ENCODE peak calls at places on chromosome 15, in six cellular contexts. L is tibial artery, S is sigmoid colon, J is right atrium auricular region, U is psoas muscle, T is esophagus squamous epithelium. O is an unnamed sample.

GRCh38 chr15:59746777-59747176 is 57.7 kb upstream of the BNIP2 start:
- DNase-seq in L (no peak), S (no peak), J (no peak), U (no peak), T (no peak), O (peak; percentile 55)

GRCh38 chr15:59885832-59886231 is 118.3 kb upstream of the FOXB1 start:
- DNase-seq in L (no peak), S (no peak), J (no peak), U (no peak), T (no peak), O (no peak)

GRCh38 chr15:93716615-93717221 is 514.6 kb upstream of the MCTP2 start:
- DNase-seq in L (no peak), S (no peak), J (no peak), U (no peak), T (no peak), O (no peak)

GRCh38 chr15:31295660-31296059 is 31.0 kb upstream of the KLF13 start:
- DNase-seq in L (no peak), S (peak; percentile 52), J (peak; percentile 47), U (no peak), T (no peak), O (peak; percentile 42)

GRCh38 chr15:27473846-27474245 is 502.9 kb downstream of the GABRG3 start:
- DNase-seq in L (no peak), S (no peak), J (no peak), U (no peak), T (no peak), O (no peak)

GRCh38 chr15:70576276-70576675 is 187.1 kb downstream of the UACA start:
- DNase-seq in L (no peak), S (no peak), J (no peak), U (no peak), T (no peak), O (no peak)

GRCh38 chr15:33852094-33852493 is 116.2 kb upstream of the CHRM5 start:
- DNase-seq in L (no peak), S (no peak), J (no peak), U (no peak), T (no peak), O (no peak)

GRCh38 chr15:72782993-72783562 is 480 bp downstream of the ADPGK start:
- DNase-seq in L (peak; percentile 38), S (peak; percentile 76), J (peak; percentile 60), U (no peak), T (no peak), O (no peak)

GRCh38 chr15:73002509-73002908 is 49.8 kb upstream of the NEO1 start:
- DNase-seq in L (no peak), S (no peak), J (no peak), U (no peak), T (no peak), O (peak; percentile 47)

GRCh38 chr15:101296418-101297405 is 1.7 kb upstream of the SNRPA1 start:
- DNase-seq in L (no peak), S (no peak), J (no peak), U (no peak), T (no peak), O (no peak)

GRCh38 chr15:63686352-63686751 is 89.2 kb downstream of the FBXL22 start:
- DNase-seq in L (no peak), S (no peak), J (no peak), U (no peak), T (no peak), O (no peak)

GRCh38 chr15:93066834-93067648 is 22.0 kb downstream of the RGMA start:
- DNase-seq in L (peak; percentile 60), S (no peak), J (no peak), U (no peak), T (no peak), O (no peak)

GRCh38 chr15:74829500-74829899 is 3.1 kb downstream of the CPLX3 start:
- DNase-seq in L (no peak), S (no peak), J (no peak), U (no peak), T (no peak), O (no peak)

GRCh38 chr15:71577071-71577470 is 233.3 kb upstream of the NR2E3 start:
- DNase-seq in L (no peak), S (no peak), J (no peak), U (no peak), T (no peak), O (no peak)

GRCh38 chr15:96947830-96948229 is 617.3 kb downstream of the NR2F2 start:
- DNase-seq in L (no peak), S (no peak), J (no peak), U (no peak), T (no peak), O (no peak)

GRCh38 chr15:22227961-22228762 is 147.8 kb downstream of the OR4M2 start:
- DNase-seq in L (no peak), S (no peak), J (no peak), U (no peak), T (no peak), O (no peak)

GRCh38 chr15:37362414-37362813 is 262.1 kb upstream of the MEIS2 start:
- DNase-seq in L (no peak), S (no peak), J (no peak), U (no peak), T (no peak), O (no peak)

GRCh38 chr15:94126999-94127398 is 104.4 kb upstream of the MCTP2 start:
- DNase-seq in L (no peak), S (no peak), J (no peak), U (no peak), T (no peak), O (no peak)

GRCh38 chr15:50854594-50855490 is 53.6 kb upstream of the AP4E1 start:
- DNase-seq in L (no peak), S (no peak), J (no peak), U (no peak), T (no peak), O (no peak)

GRCh38 chr15:93719941-93720351 is 511.4 kb upstream of the MCTP2 start:
- DNase-seq in L (no peak), S (no peak), J (no peak), U (no peak), T (no peak), O (no peak)

GRCh38 chr15:52678036-52678467 is 1.1 kb downstream of the ATOSA start:
- DNase-seq in L (peak; percentile 80), S (peak; percentile 84), J (peak; percentile 75), U (peak; percentile 80), T (no peak), O (peak; percentile 93)

DNA sequence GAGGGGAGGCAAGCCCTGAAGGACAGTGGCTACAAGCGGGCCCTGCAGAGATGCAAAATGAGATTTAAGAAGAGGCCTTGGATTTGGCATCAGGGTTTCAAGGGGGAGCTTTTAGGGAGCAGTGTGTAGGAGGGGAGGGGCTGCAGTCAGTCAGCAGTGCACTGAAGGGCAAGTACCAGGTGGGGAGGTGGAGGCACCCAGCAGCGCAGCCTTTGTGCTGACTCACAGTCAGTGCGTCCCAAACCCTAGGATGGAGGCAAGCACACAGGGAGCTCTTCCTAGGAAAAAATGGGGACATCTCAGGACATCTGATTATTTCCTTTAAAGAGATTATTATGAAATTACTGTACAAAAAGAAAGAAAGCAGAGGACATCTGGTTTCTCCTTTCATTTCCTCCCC is 80.0 kb downstream of the AAGAB start:
- DNase-seq in L (peak; percentile 11), S (no peak), J (no peak), U (no peak), T (no peak), O (no peak)
- H3K27ac ChIP-seq in L (no peak overlapping the region), S (no peak overlapping the region), J (no peak overlapping the region), U (peak overlapping the region; percentile 90), T (peak overlapping the region; percentile 83), O (peak overlapping the region; percentile 68)

GRCh38 chr15:20351448-20351961 is 190.1 kb downstream of the GOLGA6L6 start:
- DNase-seq in L (no peak), S (peak; percentile 67), J (no peak), U (peak; percentile 58), T (no peak), O (no peak)
- H3K9me3 ChIP-seq in L (no peaks in the 10 kb centered on the region), S (peaks cover 25% of the 10 kb centered on the region), J (peaks cover 6% of the 10 kb centered on the region), U (no peaks in the 10 kb centered on the region), T (peaks cover 19% of the 10 kb centered on the region), O (no peaks in the 10 kb centered on the region)

GRCh38 chr15:49229922-49230321 is 59.9 kb downstream of the GALK2 start:
- DNase-seq in L (no peak), S (no peak), J (no peak), U (no peak), T (no peak), O (no peak)

GRCh38 chr15:49227602-49228001 is 57.6 kb downstream of the GALK2 start:
- DNase-seq in L (no peak), S (no peak), J (no peak), U (no peak), T (no peak), O (no peak)

GRCh38 chr15:49223536-49224274 is 53.7 kb downstream of the GALK2 start:
- DNase-seq in L (no peak), S (no peak), J (no peak), U (no peak), T (no peak), O (no peak)

DNA sequence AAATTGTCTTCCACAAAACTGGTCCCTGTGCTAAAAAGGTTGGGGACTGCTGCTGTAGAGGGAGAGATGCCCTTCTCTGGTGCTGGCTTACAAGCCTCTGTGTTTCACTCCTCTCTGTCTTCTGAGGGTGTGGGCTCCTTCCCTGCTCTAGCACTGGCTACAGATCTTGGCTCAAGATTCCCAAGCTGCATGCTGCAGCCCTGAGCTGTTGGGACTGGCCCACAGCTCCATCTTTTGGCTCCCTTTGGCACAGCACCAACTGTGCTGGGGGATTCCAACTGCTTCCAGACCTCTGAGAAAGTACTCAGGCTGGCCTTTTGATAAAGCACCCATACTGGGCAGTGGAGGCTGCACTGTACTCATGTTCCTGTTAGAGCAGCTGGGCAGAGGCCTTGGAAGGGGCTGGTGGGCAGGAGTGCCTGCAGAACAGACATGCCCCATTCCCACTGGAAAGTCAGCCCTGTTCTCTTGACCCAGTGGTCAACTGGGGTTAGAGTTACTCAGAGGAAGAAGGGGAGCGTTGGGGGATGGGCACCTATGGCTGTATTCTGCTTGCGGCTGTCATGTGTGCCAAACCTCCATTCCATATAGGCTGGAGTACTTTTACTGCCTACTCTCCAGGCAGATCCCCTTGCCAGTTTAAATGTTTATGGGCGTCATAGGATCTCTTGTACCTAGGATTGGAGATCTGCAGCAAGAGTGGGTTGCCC is 55.7 kb downstream of the GALK2 start:
- DNase-seq in L (no peak), S (no peak), J (no peak), U (no peak), T (no peak), O (no peak)
- H3K4me1 ChIP-seq in L (no peaks in the 10 kb centered on the region), S (no peaks in the 10 kb centered on the region), J (no peaks in the 10 kb centered on the region), U (no peaks in the 10 kb centered on the region), T (no peaks in the 10 kb centered on the region), O (no peaks in the 10 kb centered on the region)

DNA sequence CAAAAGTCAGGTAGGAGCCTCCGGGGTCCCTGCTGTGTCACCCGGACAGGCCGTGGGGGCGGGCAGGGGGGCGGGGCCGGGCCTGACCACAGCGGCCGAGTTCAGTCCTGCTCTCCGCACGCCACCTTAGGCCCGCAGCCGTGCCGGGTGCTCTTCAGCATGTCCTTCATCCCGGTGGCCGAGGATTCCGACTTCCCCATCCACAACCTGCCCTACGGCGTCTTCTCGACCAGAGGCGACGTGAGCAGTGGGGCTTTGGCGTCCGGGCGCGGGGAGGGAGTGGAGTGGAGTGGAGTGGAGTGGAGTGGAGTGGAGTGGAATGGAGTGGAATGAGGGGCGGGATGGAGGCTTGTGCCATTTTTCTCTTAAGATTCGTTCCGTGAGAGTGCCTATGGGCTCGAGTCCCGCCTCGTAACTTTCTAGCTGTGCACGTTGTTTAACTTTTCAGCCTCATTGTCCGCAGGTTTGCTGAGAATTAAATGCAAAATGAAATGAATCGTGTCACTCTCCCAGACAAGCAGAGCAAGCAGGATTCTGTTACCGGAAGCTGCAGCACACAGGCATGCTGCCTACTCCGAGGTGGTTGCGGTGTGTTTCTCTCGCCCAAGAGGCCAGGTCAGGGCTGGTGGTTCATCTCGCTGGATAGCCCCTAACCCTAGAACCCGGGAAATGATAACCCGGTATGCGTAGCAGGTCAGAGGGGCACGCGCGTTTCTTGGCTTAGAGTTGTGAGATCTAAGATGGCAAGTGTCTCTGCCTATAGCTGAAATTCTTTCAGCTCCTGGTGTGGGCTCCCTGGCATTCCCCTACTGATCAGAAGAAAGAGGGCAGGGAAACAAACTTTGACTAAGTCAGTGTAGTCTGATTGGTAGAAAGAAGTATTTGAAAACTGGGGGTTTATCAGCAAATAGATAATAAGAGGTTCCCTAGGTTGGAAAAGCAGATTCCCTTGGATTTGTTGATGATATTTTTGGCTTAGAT is at the start of gene FAH:
- DNase-seq in L (no peak), S (no peak), J (no peak), U (peak; percentile 51), T (no peak), O (no peak)
- H3K27ac ChIP-seq in L (peak within 1 kb of the TSS; percentile 94), S (peak within 1 kb of the TSS; percentile 90), J (peak within 1 kb of the TSS; percentile 84), U (peak within 1 kb of the TSS; percentile 88), T (peak within 1 kb of the TSS; percentile 92), O (peak within 1 kb of the TSS; percentile 84)

O was measured in esophagus muscularis mucosa.